ENCODE peak calls at places on chromosomes 6 and 20, in six cellular contexts. G is IMR-90, Y is SK-N-SH, L is HCT116, H is K562, S is fibroblast of lung. A is an unnamed sample.

GRCh38 chr6:67094431-67094830 is 1387.4 kb upstream of the EYS start:
- DNase-seq in G (no peak), Y (no peak), L (no peak), H (no peak), S (no peak), A (no peak)

GRCh38 chr6:29146154-29146553 is 24.6 kb upstream of the OR2J2 start:
- DNase-seq in G (no peak), Y (no peak), L (no peak), H (no peak), S (no peak), A (peak)

GRCh38 chr6:159805418-159806020 is 5.4 kb downstream of the PNLDC1 start:
- DNase-seq in G (no peak), Y (no peak), L (no peak), H (no peak), S (no peak), A (peak)

GRCh38 chr6:125789576-125790402 is 971 bp upstream of the NCOA7 start:
- DNase-seq in G (peak), Y (peak), L (no peak), H (peak), S (peak), A (no peak)

GRCh38 chr6:113457156-113457555 is 400.0 kb upstream of the MARCKS start:
- DNase-seq in G (peak), Y (no peak), L (no peak), H (no peak), S (peak), A (peak)

GRCh38 chr6:29628419-29629281 is 4.3 kb downstream of the GABBR1 start:
- DNase-seq in G (peak), Y (peak), L (no peak), H (peak), S (peak), A (no peak)

GRCh38 chr20:61762886-61763739 is 302.6 kb downstream of the TAF4 start:
- DNase-seq in G (no peak), Y (no peak), L (no peak), H (no peak), S (no peak), A (no peak)

GRCh38 chr6:22770042-22770441 is 200.7 kb downstream of the HDGFL1 start:
- DNase-seq in G (no peak), Y (no peak), L (no peak), H (no peak), S (no peak), A (no peak)

GRCh38 chr6:113953346-113953745 is 17.6 kb downstream of the HDAC2 start:
- DNase-seq in G (peak), Y (no peak), L (no peak), H (no peak), S (peak), A (no peak)

GRCh38 chr6:71510057-71510713 is 221.6 kb downstream of the OGFRL1 start:
- DNase-seq in G (peak), Y (no peak), L (peak), H (no peak), S (peak), A (peak)

GRCh38 chr6:1176595-1176994 is 135.3 kb upstream of the FOXQ1 start:
- DNase-seq in G (no peak), Y (no peak), L (no peak), H (no peak), S (no peak), A (no peak)

GRCh38 chr6:2183235-2183634 is 62.2 kb downstream of the GMDS start:
- DNase-seq in G (no peak), Y (no peak), L (no peak), H (no peak), S (no peak), A (peak)

GRCh38 chr20:43605715-43606114 is 15.0 kb downstream of the IFT52 start:
- DNase-seq in G (no peak), Y (no peak), L (no peak), H (no peak), S (no peak), A (no peak)

GRCh38 chr20:4585104-4585753 is 136.5 kb upstream of the PRND start:
- DNase-seq in G (peak), Y (no peak), L (no peak), H (no peak), S (peak), A (no peak)

GRCh38 chr6:7171119-7171518 is 63.4 kb downstream of the RREB1 start:
- DNase-seq in G (no peak), Y (no peak), L (no peak), H (no peak), S (no peak), A (peak)

GRCh38 chr6:7170117-7170732 is 62.5 kb downstream of the RREB1 start:
- DNase-seq in G (no peak), Y (no peak), L (no peak), H (no peak), S (no peak), A (no peak)

GRCh38 chr6:7173843-7174503 is 66.2 kb downstream of the RREB1 start:
- DNase-seq in G (no peak), Y (no peak), L (no peak), H (peak), S (no peak), A (peak)

GRCh38 chr6:7171733-7172132 is 64.0 kb downstream of the RREB1 start:
- DNase-seq in G (no peak), Y (no peak), L (no peak), H (no peak), S (no peak), A (no peak)

DNA sequence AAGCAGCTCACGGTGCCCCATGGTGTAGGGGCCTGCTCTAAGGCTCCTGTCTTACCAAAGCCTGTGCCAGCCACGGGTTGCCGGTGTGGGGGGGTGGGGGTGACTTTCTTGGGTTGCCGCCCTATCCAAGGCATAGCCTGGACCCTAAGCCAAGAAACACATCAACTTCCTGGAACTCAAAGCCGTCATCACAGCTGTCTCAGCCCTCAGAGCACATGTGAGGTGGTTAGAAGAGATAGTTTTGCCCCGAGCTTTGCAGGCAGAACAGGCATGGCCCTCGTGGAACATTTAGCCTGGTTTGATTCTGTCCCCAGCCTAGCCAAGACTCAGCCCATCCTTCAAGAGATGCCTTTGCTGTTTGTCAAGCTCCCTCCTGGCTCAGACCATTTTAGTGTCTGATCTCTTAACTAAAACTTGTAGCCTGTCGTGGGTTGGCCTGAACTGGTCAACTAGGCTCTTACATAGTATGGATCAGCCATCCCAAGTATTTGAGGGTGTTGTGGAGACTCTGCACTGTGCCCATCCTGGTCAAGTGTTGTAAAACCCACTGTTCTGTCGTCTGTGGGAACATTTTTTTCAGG is 64.9 kb downstream of the RREB1 start:
- DNase-seq in G (peak), Y (no peak), L (no peak), H (no peak), S (peak), A (peak)
- H3K9ac ChIP-seq in G (no peak), Y (no peak), L (no peak), H (peak), S (no peak), A (no peak)

DNA sequence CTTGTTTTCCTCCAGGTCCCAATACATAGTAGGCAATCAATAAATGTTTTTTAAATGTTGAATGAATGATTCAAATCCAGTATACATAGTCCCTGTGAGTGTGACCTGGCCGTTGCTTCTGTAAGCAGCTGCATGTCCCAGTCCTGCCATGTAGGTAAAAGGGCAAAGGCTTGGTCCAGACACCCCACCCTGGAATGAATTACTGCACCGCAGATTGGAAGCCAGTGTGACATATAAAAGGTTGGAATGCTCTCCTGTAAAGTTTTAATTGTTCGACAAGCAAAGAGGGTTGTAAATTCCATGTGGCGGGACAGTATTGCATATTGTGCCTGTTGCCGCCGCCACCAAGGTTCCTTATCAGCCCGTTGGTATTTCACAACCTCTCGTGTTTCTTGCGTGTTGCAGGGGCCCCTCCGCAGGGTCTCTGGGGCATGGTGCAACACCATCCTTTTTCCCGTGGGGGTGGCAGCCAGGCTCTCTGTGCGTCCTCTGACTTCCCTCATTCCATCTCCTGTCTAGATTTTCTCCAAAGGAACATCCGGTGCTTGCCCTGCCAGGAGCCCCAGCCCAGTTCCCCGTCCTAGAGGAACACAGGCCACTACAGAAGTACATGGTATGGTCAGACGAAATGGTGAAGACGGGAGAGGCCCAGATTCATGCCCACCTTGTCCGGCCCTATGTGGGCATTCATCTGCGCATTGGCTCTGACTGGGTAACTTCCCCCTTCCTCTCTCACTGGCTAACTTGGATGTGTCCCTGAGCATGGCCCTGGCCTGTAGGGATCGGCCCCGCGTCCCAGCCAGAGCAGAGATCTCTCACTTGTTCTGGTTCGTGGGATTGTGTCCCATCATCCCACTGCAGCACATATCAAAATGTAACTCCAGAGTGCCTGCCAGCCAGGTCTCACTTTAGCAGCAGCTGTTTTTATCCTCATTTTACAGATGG is 20.3 kb downstream of the POFUT1 start:
- DNase-seq in G (no peak), Y (no peak), L (no peak), H (no peak), S (no peak), A (peak)
- H3K9ac ChIP-seq in G (no peak), Y (no peak), L (no peak), H (no peak), S (no peak), A (no peak)

GRCh38 chr6:17012421-17013225 is 89.2 kb upstream of the STMND1 start:
- DNase-seq in G (peak), Y (peak), L (no peak), H (no peak), S (peak), A (peak)
- H3K9ac ChIP-seq in G (peak), Y (peak), L (no peak), H (no peak), S (no peak), A (no peak)

GRCh38 chr6:34082348-34082747 is 63.5 kb downstream of the GRM4 start:
- DNase-seq in G (no peak), Y (no peak), L (no peak), H (no peak), S (no peak), A (no peak)

GRCh38 chr6:34084591-34085280 is 61.2 kb downstream of the GRM4 start:
- DNase-seq in G (no peak), Y (no peak), L (no peak), H (no peak), S (no peak), A (no peak)

GRCh38 chr6:34083227-34083889 is 62.5 kb downstream of the GRM4 start:
- DNase-seq in G (no peak), Y (no peak), L (no peak), H (no peak), S (no peak), A (no peak)

GRCh38 chr6:34085453-34086170 is 60.3 kb downstream of the GRM4 start:
- DNase-seq in G (no peak), Y (no peak), L (no peak), H (no peak), S (no peak), A (no peak)

GRCh38 chr6:34082816-34083215 is 63.1 kb downstream of the GRM4 start:
- DNase-seq in G (no peak), Y (no peak), L (no peak), H (no peak), S (no peak), A (no peak)
- H3K9ac ChIP-seq in G (no peak), Y (no peak), L (no peak), H (no peak), S (no peak), A (no peak)

GRCh38 chr6:82569022-82569421 is 205.4 kb downstream of the TPBG start:
- DNase-seq in G (no peak), Y (no peak), L (no peak), H (no peak), S (no peak), A (no peak)

GRCh38 chr6:82568290-82568993 is 204.8 kb downstream of the TPBG start:
- DNase-seq in G (no peak), Y (no peak), L (no peak), H (no peak), S (no peak), A (no peak)

GRCh38 chr6:82571431-82571830 is 207.8 kb downstream of the TPBG start:
- DNase-seq in G (no peak), Y (no peak), L (no peak), H (no peak), S (no peak), A (no peak)

GRCh38 chr6:82567621-82568020 is 204.0 kb downstream of the TPBG start:
- DNase-seq in G (no peak), Y (no peak), L (no peak), H (no peak), S (no peak), A (no peak)

GRCh38 chr6:82570083-82570482 is 206.5 kb downstream of the TPBG start:
- DNase-seq in G (no peak), Y (peak), L (no peak), H (no peak), S (no peak), A (no peak)
- H3K9ac ChIP-seq in G (no peak), Y (no peak), L (no peak), H (no peak), S (no peak), A (no peak)

DNA sequence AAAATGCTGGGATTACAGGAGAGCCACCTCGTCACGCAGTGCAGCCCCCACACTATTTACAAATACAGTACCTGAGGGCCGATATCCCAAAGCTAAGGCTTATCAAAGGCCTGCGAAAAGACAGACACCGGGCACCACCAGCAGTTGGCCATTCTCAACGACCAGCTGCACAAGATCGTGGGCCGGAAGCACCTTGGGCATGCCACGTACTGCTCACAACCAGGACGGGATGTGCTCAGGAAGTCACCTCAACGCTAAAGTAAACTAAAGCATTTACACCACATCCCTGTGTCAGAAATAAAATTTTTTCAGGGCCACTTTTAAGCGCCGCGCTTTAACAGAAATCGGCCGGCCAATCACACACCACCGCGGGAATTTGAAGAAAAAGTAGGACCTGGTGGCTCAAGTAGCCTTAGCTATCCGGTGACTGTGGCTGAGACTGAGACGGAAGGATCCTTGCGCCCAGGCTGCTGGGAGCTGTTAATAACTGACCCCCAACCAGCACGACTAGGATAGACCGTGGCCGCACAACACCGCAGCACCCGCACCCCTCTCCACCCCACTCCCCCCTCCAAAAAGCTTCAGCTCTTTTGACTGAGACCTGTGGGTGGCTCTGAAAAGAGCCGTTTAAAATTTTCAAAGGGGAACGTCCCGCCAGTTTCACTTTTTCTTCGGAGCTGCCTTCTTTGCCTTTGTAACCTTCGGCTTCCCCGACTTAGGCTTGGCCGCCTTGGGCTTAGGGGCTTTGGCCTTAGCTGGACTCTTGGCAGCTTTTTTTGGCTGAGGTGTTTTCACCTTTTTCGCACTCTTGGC is 131.2 kb upstream of the BTN3A2 start:
- DNase-seq in G (peak), Y (peak), L (no peak), H (peak), S (peak), A (peak)
- H3K9ac ChIP-seq in G (peak), Y (peak), L (no peak), H (peak), S (no peak), A (peak)

DNA sequence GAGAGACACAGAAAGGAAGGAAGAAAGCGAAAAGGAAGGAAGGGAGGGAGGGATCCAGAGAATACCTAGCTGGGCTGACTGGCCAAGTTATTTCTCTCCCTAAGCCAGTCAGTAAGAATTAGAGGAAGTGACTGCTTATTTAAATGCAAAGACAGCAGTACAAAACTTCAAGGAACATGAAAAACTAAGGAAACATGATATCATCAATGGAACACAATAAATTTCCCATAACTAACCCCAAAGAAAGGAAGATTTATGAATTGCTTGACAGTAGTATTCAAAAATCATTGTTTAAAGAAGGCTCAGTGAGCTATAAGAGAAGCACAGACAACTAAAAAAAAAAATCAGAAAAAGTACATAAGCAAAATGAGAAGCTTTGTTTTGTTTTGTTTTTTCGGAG is 252.3 kb upstream of the SASH1 start:
- DNase-seq in G (no peak), Y (no peak), L (no peak), H (no peak), S (no peak), A (no peak)
- H3K9ac ChIP-seq in G (no peak), Y (no peak), L (no peak), H (no peak), S (no peak), A (no peak)

DNA sequence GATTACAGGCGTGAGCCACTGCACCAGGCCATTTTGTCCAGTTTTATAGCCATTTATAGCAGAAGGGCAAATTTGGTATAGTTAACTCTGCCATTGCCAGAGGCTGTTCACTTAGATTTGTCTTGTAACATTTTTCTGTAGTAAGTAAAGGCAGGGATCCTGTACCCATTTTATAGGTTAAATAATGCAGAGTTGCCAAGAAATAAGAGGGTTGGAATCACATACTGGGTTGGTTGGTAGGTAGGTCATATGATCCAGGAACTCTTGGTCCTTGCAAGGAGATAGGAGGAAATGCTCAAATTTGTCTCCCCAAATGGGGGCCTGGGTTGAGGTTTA is 68.1 kb downstream of the SHLD1 start:
- DNase-seq in G (no peak), Y (no peak), L (no peak), H (no peak), S (no peak), A (no peak)
- H3K9ac ChIP-seq in G (no peak), Y (no peak), L (no peak), H (no peak), S (no peak), A (no peak)

GRCh38 chr20:1818895-1819294 is 76.3 kb upstream of the SIRPA start:
- DNase-seq in G (no peak), Y (no peak), L (no peak), H (no peak), S (no peak), A (no peak)
- H3K9ac ChIP-seq in G (peak), Y (no peak), L (no peak), H (no peak), S (no peak), A (no peak)